ENCODE peak calls at places on chromosomes 12 and 14, in six cellular contexts. Q is bronchial epithelial cell, H is left ventricle myocardium inferior, J is AG08395, Z is tibial artery, R is heart right ventricle. U is an unnamed sample.
A peak's percentile ranks its signal among the peaks of the same experiment; 100 is the strongest.

GRCh38 chr14:104429291-104429861 is 150.2 kb upstream of the C14orf180 start:
- DNase-seq in Q (no peak), H (no peak), J (no peak), Z (no peak), R (peak; percentile 13), U (no peak)

GRCh38 chr14:42980419-42980818 is 1373.7 kb downstream of the LRFN5 start:
- DNase-seq in Q (no peak), H (no peak), J (no peak), Z (no peak), R (no peak), U (no peak)

GRCh38 chr14:22870811-22871199 is 735 bp upstream of the LRP10 start:
- DNase-seq in Q (no peak), H (no peak), J (no peak), Z (no peak), R (no peak), U (no peak)

GRCh38 chr14:92531151-92531873 is 17.7 kb downstream of the RIN3 start:
- DNase-seq in Q (no peak), H (no peak), J (no peak), Z (peak; percentile 69), R (no peak), U (no peak)

GRCh38 chr12:51972849-51973273 is 21.4 kb downstream of the ACVR1B start:
- DNase-seq in Q (peak; percentile 88), H (peak; percentile 46), J (peak; percentile 40), Z (peak; percentile 73), R (peak; percentile 32), U (no peak)

GRCh38 chr14:100871234-100872186 is 32.0 kb downstream of the RTL1 start:
- DNase-seq in Q (peak; percentile 63), H (peak; percentile 6), J (peak; percentile 72), Z (peak; percentile 53), R (no peak), U (peak; percentile 52)

GRCh38 chr14:67650694-67651093 is 23.7 kb downstream of the VTI1B start:
- DNase-seq in Q (peak; percentile 95), H (no peak), J (peak; percentile 77), Z (no peak), R (no peak), U (peak; percentile 66)

GRCh38 chr12:113161415-113162016 is 12.0 kb downstream of the CFAP73 start:
- DNase-seq in Q (peak; percentile 9), H (no peak), J (no peak), Z (no peak), R (no peak), U (no peak)

GRCh38 chr12:109822951-109823411 is 10.2 kb downstream of the TRPV4 start:
- DNase-seq in Q (peak; percentile 13), H (no peak), J (no peak), Z (no peak), R (peak; percentile 42), U (no peak)

GRCh38 chr12:10191865-10192264 is 13.0 kb downstream of the TMEM52B start:
- DNase-seq in Q (peak; percentile 75), H (no peak), J (peak; percentile 86), Z (no peak), R (no peak), U (peak; percentile 84)

GRCh38 chr12:120366341-120366705 is 2.6 kb downstream of the MSI1 start:
- DNase-seq in Q (no peak), H (no peak), J (no peak), Z (no peak), R (no peak), U (no peak)

GRCh38 chr12:23221066-23221465 is 596.1 kb downstream of the ETNK1 start:
- DNase-seq in Q (peak; percentile 30), H (no peak), J (no peak), Z (no peak), R (no peak), U (no peak)

GRCh38 chr14:49479432-49479831 is 106.7 kb downstream of the RPS29 start:
- DNase-seq in Q (no peak), H (no peak), J (no peak), Z (no peak), R (no peak), U (no peak)

GRCh38 chr14:81464253-81465001 is 64.3 kb upstream of the STON2 start:
- DNase-seq in Q (peak; percentile 53), H (no peak), J (peak; percentile 68), Z (no peak), R (no peak), U (peak; percentile 38)

GRCh38 chr12:116366456-116366776 is 88.9 kb upstream of the MED13L start:
- DNase-seq in Q (no peak), H (no peak), J (no peak), Z (no peak), R (no peak), U (no peak)

GRCh38 chr12:108296933-108297332 is 42.2 kb downstream of the CMKLR1 start:
- DNase-seq in Q (no peak), H (no peak), J (no peak), Z (no peak), R (no peak), U (no peak)

GRCh38 chr14:65813760-65814387 is 401.3 kb downstream of the FUT8 start:
- DNase-seq in Q (no peak), H (no peak), J (no peak), Z (no peak), R (no peak), U (no peak)

GRCh38 chr14:65444230-65444629 is 31.7 kb downstream of the FUT8 start:
- DNase-seq in Q (peak; percentile 96), H (no peak), J (no peak), Z (no peak), R (no peak), U (no peak)

GRCh38 chr14:30882431-30882830 is 8.1 kb downstream of the COCH start:
- DNase-seq in Q (peak; percentile 19), H (no peak), J (no peak), Z (no peak), R (no peak), U (no peak)